ENCODE peak calls at places on chromosomes 5 and 9, in ten cellular contexts. Z, F, M, T, R, A, H, S, O and C are unnamed samples.

GRCh38 chr9:89911721-89912604 is 307.2 kb downstream of the GADD45G start:
- DNase-seq in O (no peak), M (no peak), Z (no peak), T (no peak), R (no peak), S (no peak), H (no peak), A (no peak), F (no peak), C (no peak)

GRCh38 chr9:93005876-93006275 is 52.6 kb upstream of the SUSD3 start:
- DNase-seq in Z (no peak), T (no peak), F (no peak), R (no peak), O (no peak), A (no peak), M (no peak), H (no peak), S (no peak), C (no peak)

GRCh38 chr5:33284681-33285080 is 156.1 kb upstream of the TARS1 start:
- DNase-seq in M (no peak), A (no peak), O (no peak), S (no peak), T (no peak), Z (no peak), F (no peak), H (no peak), R (no peak), C (no peak)

GRCh38 chr5:55096860-55097259 is 5.6 kb upstream of the GZMA start:
- DNase-seq in T (no peak), Z (no peak), S (no peak), F (peak; percentile 56), H (no peak), R (no peak), O (no peak), M (peak; percentile 48), A (no peak), C (no peak)

GRCh38 chr5:178100774-178101173 is 12.6 kb upstream of the N4BP3 start:
- DNase-seq in M (no peak), F (no peak), T (no peak), O (no peak), A (no peak), Z (no peak), R (no peak), H (no peak), S (no peak), C (no peak)

GRCh38 chr9:127979333-127980055 is 1.3 kb downstream of the EEIG1 start:
- DNase-seq in M (no peak), F (no peak), O (no peak), R (no peak), A (peak; percentile 57), H (no peak), T (no peak), S (no peak), Z (peak; percentile 82), C (peak; percentile 50)

GRCh38 chr5:43573058-43573457 is 16.2 kb upstream of the PAIP1 start:
- DNase-seq in F (no peak), O (no peak), T (no peak), H (no peak), S (no peak), Z (no peak), A (no peak), M (no peak), R (no peak), C (no peak)

GRCh38 chr9:130946778-130947617 is 8.0 kb upstream of the FIBCD1 start:
- DNase-seq in M (no peak), Z (no peak), R (no peak), F (no peak), O (no peak), A (no peak), H (no peak), S (no peak), T (no peak), C (no peak)

GRCh38 chr5:76294573-76294972 is 108.5 kb upstream of the IQGAP2 start:
- DNase-seq in R (no peak), M (no peak), T (no peak), H (no peak), A (no peak), S (no peak), O (no peak), F (no peak), Z (no peak), C (peak; percentile 57)

GRCh38 chr5:143401846-143402463 is 1.5 kb downstream of the NR3C1 start:
- DNase-seq in A (no peak), O (no peak), T (no peak), F (peak; percentile 60), R (no peak), S (no peak), M (no peak), H (peak; percentile 5), Z (no peak), C (no peak)

GRCh38 chr5:92778261-92778660 is 802.8 kb downstream of the NR2F1-AS1 start:
- DNase-seq in A (no peak), H (no peak), Z (no peak), R (no peak), M (no peak), T (no peak), F (no peak), S (no peak), O (no peak), C (no peak)

GRCh38 chr5:73436535-73437125 is 11.9 kb downstream of the FOXD1 start:
- DNase-seq in M (no peak), F (no peak), Z (peak; percentile 51), O (no peak), T (no peak), A (no peak), H (no peak), R (no peak), S (no peak), C (no peak)

GRCh38 chr5:42518595-42519067 is 95.4 kb downstream of the GHR start:
- DNase-seq in H (no peak), O (no peak), A (no peak), S (no peak), F (no peak), M (no peak), R (no peak), Z (no peak), T (no peak), C (no peak)

GRCh38 chr5:132426525-132427138 is 57.1 kb downstream of the SLC22A5 start:
- DNase-seq in O (no peak), T (peak; percentile 75), H (peak; percentile 77), M (peak; percentile 52), A (no peak), Z (peak; percentile 84), F (peak; percentile 83), S (no peak), R (peak; percentile 80), C (peak; percentile 91)

GRCh38 chr5:74641014-74641777 is 668 bp upstream of the ENC1 start:
- DNase-seq in O (peak; percentile 72), M (no peak), F (no peak), R (no peak), A (no peak), Z (peak; percentile 81), T (no peak), H (peak; percentile 50), S (no peak), C (no peak)

GRCh38 chr9:21747171-21747570 is 55.3 kb upstream of the MTAP start:
- DNase-seq in T (no peak), O (no peak), A (no peak), H (no peak), Z (no peak), F (no peak), M (no peak), S (no peak), R (no peak), C (no peak)

GRCh38 chr5:132076202-132076830 is 2.7 kb downstream of the CSF2 start:
- DNase-seq in R (no peak), Z (no peak), F (no peak), M (no peak), O (no peak), H (peak; percentile 33), T (no peak), S (no peak), A (no peak), C (no peak)

GRCh38 chr5:39775458-39776365 is 350.9 kb upstream of the DAB2 start:
- DNase-seq in S (no peak), O (no peak), F (no peak), H (no peak), R (peak; percentile 79), M (no peak), Z (no peak), T (no peak), A (no peak), C (no peak)

GRCh38 chr9:136700959-136701664 is 11.3 kb upstream of the DIPK1B start:
- DNase-seq in H (peak; percentile 78), R (no peak), M (peak; percentile 32), F (peak; percentile 81), S (no peak), O (no peak), Z (no peak), T (no peak), A (no peak), C (no peak)

GRCh38 chr5:169229342-169229892 is 71.5 kb downstream of the SLIT3 start:
- DNase-seq in F (no peak), O (no peak), M (no peak), Z (no peak), H (no peak), A (no peak), S (no peak), R (no peak), T (no peak), C (no peak)

GRCh38 chr5:79992891-79993290 is 1.8 kb upstream of the MTX3 start:
- DNase-seq in O (no peak), M (no peak), Z (no peak), A (no peak), H (no peak), T (no peak), R (no peak), F (no peak), S (no peak), C (no peak)

GRCh38 chr5:149608936-149609502 is 27.7 kb downstream of the ARHGEF37 start:
- DNase-seq in A (no peak), M (no peak), O (no peak), S (no peak), R (no peak), Z (no peak), T (no peak), F (no peak), H (no peak), C (no peak)

GRCh38 chr9:133770076-133770777 is 32.1 kb upstream of the SARDH start:
- DNase-seq in F (no peak), Z (no peak), S (no peak), T (no peak), R (no peak), H (no peak), O (no peak), A (no peak), M (no peak), C (no peak)

GRCh38 chr9:70590264-70590646 is 175.8 kb upstream of the KLF9 start:
- DNase-seq in H (no peak), O (no peak), Z (no peak), R (no peak), S (no peak), F (no peak), A (no peak), M (no peak), T (no peak), C (no peak)

GRCh38 chr5:107388111-107388861 is 282.5 kb downstream of the EFNA5 start:
- DNase-seq in R (peak; percentile 63), O (no peak), Z (no peak), F (no peak), T (no peak), S (no peak), H (no peak), A (no peak), M (no peak), C (peak; percentile 1)

GRCh38 chr9:11199335-11199734 is 586.5 kb upstream of the PTPRD start:
- DNase-seq in A (no peak), R (no peak), T (no peak), M (no peak), Z (no peak), S (no peak), O (no peak), H (no peak), F (no peak), C (no peak)

GRCh38 chr9:113219972-113220371 is 1.1 kb downstream of the FKBP15 start:
- DNase-seq in A (no peak), Z (no peak), S (no peak), H (no peak), R (peak; percentile 38), F (peak; percentile 44), T (no peak), M (no peak), O (no peak), C (peak; percentile 58)

GRCh38 chr5:1850324-1851154 is 32.2 kb downstream of the IRX4 start:
- DNase-seq in Z (no peak), T (no peak), S (no peak), M (no peak), A (no peak), O (no peak), R (no peak), H (no peak), F (no peak), C (no peak)